ENCODE peak calls at places on chromosomes 11 and 22, in eight cellular contexts. N is GM23338, E is OCI-LY7, V is SK-N-SH, I is HCT116, B is PC-3, Y is PC-9, O is MM.1S. X is an unnamed sample.

GRCh38 chr11:697028-697491 is 1.4 kb downstream of the TMEM80 start:
- DNase-seq in N (no peak), E (peak; percentile 56), V (no peak), I (no peak), B (peak; percentile 42), Y (no peak), O (no peak), X (peak; percentile 36)

GRCh38 chr11:78647986-78648875 is 73.6 kb upstream of the NARS2 start:
- DNase-seq in N (no peak), E (no peak), V (peak; percentile 16), I (no peak), B (no peak), Y (no peak), O (no peak), X (no peak)

GRCh38 chr11:17351510-17352176 is at the start of gene NCR3LG1:
- DNase-seq in N (peak; percentile 77), E (peak; percentile 42), V (peak; percentile 73), I (no peak), B (no peak), Y (peak; percentile 24), O (no peak), X (peak; percentile 86)

GRCh38 chr11:69650081-69650831 is 9.3 kb downstream of the CCND1 start:
- DNase-seq in N (no peak), E (no peak), V (peak; percentile 69), I (no peak), B (no peak), Y (no peak), O (no peak), X (no peak)

GRCh38 chr11:35815556-35816315 is 128.1 kb upstream of the LDLRAD3 start:
- DNase-seq in N (no peak), E (no peak), V (no peak), I (no peak), B (no peak), Y (no peak), O (no peak), X (peak; percentile 21)

GRCh38 chr11:24496728-24497396 is at the start of gene LUZP2:
- DNase-seq in N (peak; percentile 86), E (no peak), V (peak; percentile 73), I (no peak), B (peak; percentile 50), Y (peak; percentile 21), O (no peak), X (peak; percentile 79)

GRCh38 chr11:31757245-31757835 is 53.8 kb downstream of the PAX6 start:
- DNase-seq in N (no peak), E (no peak), V (no peak), I (no peak), B (no peak), Y (no peak), O (no peak), X (no peak)

GRCh38 chr11:111936045-111936400 is 1.1 kb upstream of the DIXDC1 start:
- DNase-seq in N (no peak), E (no peak), V (no peak), I (no peak), B (no peak), Y (no peak), O (peak; percentile 39), X (no peak)

GRCh38 chr11:108871867-108872266 is 207.0 kb downstream of the DDX10 start:
- DNase-seq in N (no peak), E (no peak), V (no peak), I (no peak), B (no peak), Y (no peak), O (no peak), X (no peak)

GRCh38 chr22:48404801-48405447 is 1422.7 kb downstream of the BRD1 start:
- DNase-seq in N (no peak), E (no peak), V (no peak), I (no peak), B (no peak), Y (no peak), O (no peak), X (no peak)

GRCh38 chr22:22687638-22688500 is 43.5 kb downstream of the GGTLC2 start:
- DNase-seq in N (peak; percentile 63), E (peak; percentile 68), V (peak; percentile 60), I (no peak), B (peak; percentile 57), Y (no peak), O (peak; percentile 55), X (peak; percentile 76)

GRCh38 chr11:35163707-35164496 is 24.9 kb downstream of the CD44 start:
- DNase-seq in N (peak; percentile 65), E (peak; percentile 65), V (no peak), I (no peak), B (no peak), Y (no peak), O (peak; percentile 72), X (no peak)

GRCh38 chr11:8090756-8091155 is 9.7 kb downstream of the TUB start:
- DNase-seq in N (peak; percentile 95), E (peak; percentile 51), V (peak; percentile 79), I (peak; percentile 8), B (peak; percentile 30), Y (no peak), O (peak; percentile 38), X (peak; percentile 71)

GRCh38 chr11:35035894-35036408 is 103.0 kb upstream of the CD44 start:
- DNase-seq in N (no peak), E (peak; percentile 29), V (no peak), I (no peak), B (peak; percentile 74), Y (peak; percentile 22), O (no peak), X (no peak)

GRCh38 chr22:33577862-33578411 is 342.3 kb downstream of the LARGE1 start:
- DNase-seq in N (no peak), E (peak; percentile 38), V (peak; percentile 37), I (no peak), B (no peak), Y (no peak), O (no peak), X (peak; percentile 65)

GRCh38 chr11:85182437-85183109 is 444.6 kb downstream of the DLG2 start:
- DNase-seq in N (peak; percentile 87), E (peak; percentile 49), V (peak; percentile 24), I (peak; percentile 69), B (peak; percentile 75), Y (peak; percentile 5), O (peak; percentile 46), X (peak; percentile 71)

DNA sequence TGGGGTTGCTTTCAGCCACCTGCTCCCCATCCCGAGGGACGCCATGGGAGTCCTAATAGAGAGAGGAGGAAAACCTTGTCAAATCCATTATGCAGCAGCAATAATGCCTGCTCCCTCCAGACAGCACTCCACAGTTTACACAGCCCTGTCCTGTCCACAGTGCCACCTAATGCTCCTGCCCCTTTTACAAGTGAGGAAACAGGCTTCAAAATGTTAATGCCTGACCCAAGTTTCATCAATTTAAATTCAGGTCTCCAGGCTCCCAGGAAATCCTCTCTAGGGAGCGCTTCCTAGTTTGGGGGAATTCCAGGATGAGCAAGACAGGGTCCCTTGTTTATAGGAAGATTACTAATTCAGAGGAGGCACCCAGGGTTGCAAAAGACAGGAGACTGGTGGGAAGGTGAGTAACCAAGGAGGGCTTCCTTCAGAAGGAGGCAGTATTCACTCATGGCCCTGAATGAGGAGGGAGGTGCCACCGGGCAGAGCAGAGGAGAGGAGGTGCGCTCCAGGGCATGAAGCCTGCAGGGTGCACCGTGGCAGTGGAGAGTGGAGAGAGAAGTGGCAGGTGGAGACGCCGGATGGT is 1.5 kb downstream of the TMEM132A start:
- DNase-seq in N (no peak), E (no peak), V (peak; percentile 34), I (no peak), B (peak; percentile 91), Y (no peak), O (no peak), X (no peak)
- TF ChIP-seq CTCF in N (no peak), E (peak; percentile 36), V (no peak), I (no peak), B (peak; percentile 45), Y (no peak), O (no peak), X (no peak)

DNA sequence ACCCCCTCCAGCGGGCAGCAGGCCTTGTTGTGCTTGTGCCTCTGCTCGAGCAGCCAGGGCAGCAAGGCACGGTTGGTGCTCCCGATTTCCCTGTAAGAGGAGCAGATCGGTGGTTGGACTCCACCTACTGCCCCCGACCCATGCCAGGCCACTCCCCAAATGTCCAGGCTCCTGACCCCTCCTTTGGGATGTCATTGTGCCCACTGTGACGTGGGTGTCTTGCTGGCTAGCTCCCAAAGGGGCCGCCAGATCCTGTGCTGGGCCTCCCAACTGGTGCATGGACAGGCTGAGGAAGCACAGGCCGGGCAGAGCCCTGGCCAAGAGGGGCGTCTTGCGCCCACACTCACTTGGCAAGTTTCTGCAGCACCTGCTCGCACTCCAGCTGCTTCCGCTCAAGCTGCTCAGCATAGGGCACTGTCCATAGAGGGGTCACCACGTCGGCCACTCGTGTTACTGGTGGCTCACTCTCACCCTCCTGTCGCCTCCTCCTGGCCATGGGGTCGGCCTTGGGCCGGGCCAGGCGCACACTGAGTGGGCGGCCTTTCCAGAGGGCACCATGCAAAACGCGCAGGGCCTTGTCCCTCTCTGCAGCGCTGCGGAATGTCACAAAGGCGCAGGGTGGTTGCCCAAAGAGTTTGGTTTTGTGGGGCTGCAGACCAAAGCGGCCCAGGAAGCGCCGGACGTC is at the start of gene RANBP1:
- DNase-seq in N (peak; percentile 21), E (no peak), V (no peak), I (no peak), B (no peak), Y (no peak), O (no peak), X (no peak)
- H2AFZ ChIP-seq in N (no peak within 1 kb of the TSS), E (peak within 1 kb of the TSS; percentile 9), V (peak within 1 kb of the TSS; percentile 83), I (no peak within 1 kb of the TSS), B (peak within 1 kb of the TSS; percentile 77), Y (peak within 1 kb of the TSS; percentile 88), O (peak within 1 kb of the TSS; percentile 61), X (peak within 1 kb of the TSS; percentile 62)

DNA sequence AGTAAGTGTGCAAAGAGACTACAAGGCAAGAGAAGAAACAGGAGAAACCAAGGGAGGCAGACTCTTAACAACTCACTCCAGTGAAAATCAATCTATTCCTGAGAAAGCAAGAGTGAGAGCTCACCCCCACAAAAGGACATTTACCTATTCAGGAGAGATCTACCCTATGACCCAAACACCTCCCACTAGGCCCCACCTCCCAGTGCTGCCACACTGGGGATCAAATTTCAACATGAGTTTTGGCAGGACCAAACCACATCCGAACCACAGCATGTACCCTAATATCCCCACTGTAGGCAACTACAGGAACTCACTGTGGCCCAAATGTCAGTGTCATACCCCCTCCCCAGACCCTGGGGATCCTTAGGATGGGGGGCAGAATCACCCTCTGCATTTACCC is 526.2 kb upstream of the B3GAT1 start:
- DNase-seq in N (no peak), E (no peak), V (no peak), I (no peak), B (no peak), Y (no peak), O (no peak), X (no peak)
- H3K9me2 ChIP-seq in N (no peaks in the 10 kb centered on the region), E (no peaks in the 10 kb centered on the region), V (no peaks in the 10 kb centered on the region), I (no peaks in the 10 kb centered on the region), B (no peaks in the 10 kb centered on the region), Y (no peaks in the 10 kb centered on the region), O (no peaks in the 10 kb centered on the region), X (no peaks in the 10 kb centered on the region)

GRCh38 chr11:15770798-15771414 is 585.4 kb downstream of the SOX6 start:
- DNase-seq in N (peak; percentile 77), E (peak; percentile 26), V (no peak), I (peak; percentile 13), B (no peak), Y (peak; percentile 14), O (peak; percentile 34), X (peak; percentile 47)
- TF ChIP-seq CTCF in N (peak; percentile 75), E (peak; percentile 76), V (peak; percentile 58), I (peak; percentile 72), B (peak; percentile 38), Y (peak; percentile 51), O (peak; percentile 50), X (peak; percentile 44)

DNA sequence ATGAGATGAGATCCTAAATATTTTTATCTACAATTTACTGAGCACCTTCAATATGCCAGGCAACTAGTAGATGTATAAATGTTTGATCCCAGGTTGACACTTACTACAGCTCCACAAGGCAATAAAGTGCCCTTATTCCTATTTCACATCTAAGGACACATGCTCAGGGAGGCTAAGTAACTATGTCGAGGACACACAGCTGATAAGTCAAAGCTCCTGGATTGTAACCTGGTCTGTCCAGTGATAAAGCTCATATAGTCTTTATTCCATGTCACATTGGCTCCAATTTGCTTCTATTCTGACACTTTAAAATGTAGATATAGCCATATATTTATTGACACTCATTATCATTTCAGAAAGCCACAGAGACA is 93.8 kb upstream of the BMAL1 start:
- DNase-seq in N (no peak), E (no peak), V (no peak), I (no peak), B (no peak), Y (no peak), O (no peak), X (no peak)
- H2AFZ ChIP-seq in N (no peak overlapping the region), E (no peak overlapping the region), V (no peak overlapping the region), I (peak overlapping the region; percentile 100), B (no peak overlapping the region), Y (no peak overlapping the region), O (no peak overlapping the region), X (no peak overlapping the region)

X was measured in hepatocyte.